ENCODE peak calls at places on chromosomes 7 and 10, in five cellular contexts. O is spleen, Y is ovary, S is tibial nerve, V is suprapubic skin. D is an unnamed sample.

GRCh38 chr7:22572937-22573336 is 72.9 kb upstream of the STEAP1B start:
- DNase-seq in O (no peak), Y (no peak), S (no peak), V (no peak), D (no peak)

GRCh38 chr10:123583639-123584418 is 82.3 kb upstream of the GPR26 start:
- DNase-seq in O (peak; percentile 85), Y (peak; percentile 54), S (peak; percentile 75), V (peak; percentile 92), D (peak; percentile 77)

GRCh38 chr7:92916751-92917369 is 80.5 kb upstream of the CDK6 start:
- DNase-seq in O (no peak), Y (no peak), S (no peak), V (no peak), D (no peak)

GRCh38 chr10:50275650-50276235 is 24.4 kb upstream of the ASAH2 start:
- DNase-seq in O (peak; percentile 74), Y (no peak), S (peak; percentile 49), V (no peak), D (peak; percentile 58)

GRCh38 chr7:12583922-12584321 is 13.4 kb downstream of the SCIN start:
- DNase-seq in O (no peak), Y (no peak), S (no peak), V (no peak), D (no peak)

GRCh38 chr10:67306588-67307205 is 380.9 kb downstream of the LRRTM3 start:
- DNase-seq in O (no peak), Y (no peak), S (no peak), V (no peak), D (no peak)

GRCh38 chr10:81081887-81082620 is 544.4 kb downstream of the SH2D4B start:
- DNase-seq in O (no peak), Y (no peak), S (no peak), V (no peak), D (no peak)

GRCh38 chr10:104735036-104735435 is 93.9 kb downstream of the SORCS3 start:
- DNase-seq in O (no peak), Y (peak; percentile 30), S (no peak), V (no peak), D (no peak)

GRCh38 chr7:97019710-97020109 is 4.9 kb downstream of the DLX5 start:
- DNase-seq in O (no peak), Y (no peak), S (no peak), V (no peak), D (no peak)

GRCh38 chr7:964401-965231 is 10.1 kb upstream of the ADAP1 start:
- DNase-seq in O (peak; percentile 73), Y (peak; percentile 69), S (peak; percentile 27), V (no peak), D (no peak)

GRCh38 chr7:158395780-158396214 is 191.8 kb downstream of the PTPRN2 start:
- DNase-seq in O (peak; percentile 71), Y (no peak), S (no peak), V (no peak), D (no peak)

GRCh38 chr10:118568327-118568848 is 27.1 kb downstream of the PRLHR start:
- DNase-seq in O (no peak), Y (peak; percentile 28), S (peak; percentile 93), V (no peak), D (no peak)

GRCh38 chr10:106956216-106956915 is 208.1 kb downstream of the SORCS1 start:
- DNase-seq in O (no peak), Y (no peak), S (no peak), V (no peak), D (no peak)

GRCh38 chr7:69364814-69365587 is 233.3 kb upstream of the AUTS2 start:
- DNase-seq in O (no peak), Y (no peak), S (no peak), V (no peak), D (no peak)

GRCh38 chr10:26781797-26782196 is 79.0 kb downstream of the ABI1 start:
- DNase-seq in O (no peak), Y (no peak), S (no peak), V (no peak), D (no peak)

GRCh38 chr10:34716958-34717357 is 98.1 kb downstream of the PARD3 start:
- DNase-seq in O (no peak), Y (no peak), S (no peak), V (no peak), D (no peak)

GRCh38 chr7:11345621-11346020 is 371.9 kb downstream of the PHF14 start:
- DNase-seq in O (no peak), Y (no peak), S (no peak), V (no peak), D (no peak)

GRCh38 chr10:91987397-91988037 is 63.9 kb downstream of the BTAF1 start:
- DNase-seq in O (no peak), Y (no peak), S (no peak), V (no peak), D (no peak)

DNA sequence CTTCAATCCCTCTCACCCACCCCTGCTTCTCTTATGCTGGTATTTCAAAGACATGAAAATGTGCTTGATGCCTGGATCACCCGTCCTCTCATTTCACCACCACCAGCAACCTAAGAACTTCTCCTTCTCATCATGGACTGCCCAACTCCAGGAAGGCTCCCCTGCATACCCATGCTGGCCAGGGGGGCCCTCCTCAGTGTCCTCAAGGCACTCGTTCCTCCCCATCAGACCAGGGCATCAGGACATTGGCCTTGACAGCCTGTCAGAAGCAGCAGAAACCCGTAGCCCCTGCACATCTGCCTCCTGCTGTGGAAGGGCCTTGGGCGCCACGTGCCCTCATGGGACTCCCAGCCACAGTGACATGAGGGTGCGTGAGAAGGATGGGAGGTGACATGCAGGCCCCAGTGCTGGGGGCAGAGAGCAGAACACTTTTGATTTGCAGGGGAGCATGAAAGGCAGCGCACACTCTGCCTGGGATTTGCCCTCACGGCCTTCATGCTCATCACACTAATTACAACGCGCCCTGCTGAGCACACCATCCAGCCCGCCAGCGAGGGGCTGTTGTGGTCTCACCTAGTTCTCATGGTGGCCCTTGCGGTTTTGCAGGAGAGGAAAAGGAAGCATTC is 1.9 kb upstream of the HSPA12A start:
- DNase-seq in O (no peak), Y (no peak), S (no peak), V (no peak), D (no peak)
- H3K27me3 ChIP-seq in O (peaks cover 4% of the 10 kb centered on the region), Y (no peaks in the 10 kb centered on the region), S (peaks cover 5% of the 10 kb centered on the region), V (peaks cover 10% of the 10 kb centered on the region), D (peaks cover 8% of the 10 kb centered on the region)

GRCh38 chr10:114034943-114035645 is 8.6 kb upstream of the ADRB1 start:
- DNase-seq in O (no peak), Y (no peak), S (no peak), V (no peak), D (no peak)
- TF ChIP-seq POLR2A in O (no peak), Y (no peak), S (no peak), V (no peak), D (no peak)

GRCh38 chr10:60490013-60490412 is 100.3 kb upstream of the ANK3 start:
- DNase-seq in O (no peak), Y (no peak), S (no peak), V (no peak), D (no peak)

GRCh38 chr10:60480865-60481563 is 91.3 kb upstream of the ANK3 start:
- DNase-seq in O (no peak), Y (no peak), S (peak; percentile 7), V (no peak), D (no peak)

GRCh38 chr10:60487543-60487942 is 97.9 kb upstream of the ANK3 start:
- DNase-seq in O (no peak), Y (no peak), S (no peak), V (no peak), D (no peak)

GRCh38 chr10:60488111-60488669 is 98.5 kb upstream of the ANK3 start:
- DNase-seq in O (no peak), Y (no peak), S (no peak), V (no peak), D (no peak)

DNA sequence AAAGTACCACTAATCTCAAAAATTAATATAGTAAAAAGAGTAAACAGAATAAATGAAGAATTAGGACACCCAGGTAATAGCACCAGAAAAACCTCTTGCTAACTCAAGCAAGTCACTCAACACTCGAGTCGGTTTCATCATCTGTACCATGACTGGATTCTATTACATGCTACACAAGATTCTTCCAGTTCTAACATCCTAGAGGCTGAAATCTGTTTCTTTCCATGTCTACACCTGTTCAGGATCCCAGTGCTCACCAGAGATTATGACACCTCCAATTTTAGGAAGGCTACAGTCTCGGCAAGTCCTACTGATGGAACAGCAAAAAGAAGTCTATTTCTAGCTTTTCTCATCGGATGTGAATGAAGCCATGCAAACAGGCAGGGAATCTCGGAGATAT is 95.3 kb upstream of the ANK3 start:
- DNase-seq in O (no peak), Y (no peak), S (no peak), V (no peak), D (no peak)
- H3K27ac ChIP-seq in O (no peak overlapping the region), Y (no peak overlapping the region), S (no peak overlapping the region), V (no peak overlapping the region), D (no peak overlapping the region)

DNA sequence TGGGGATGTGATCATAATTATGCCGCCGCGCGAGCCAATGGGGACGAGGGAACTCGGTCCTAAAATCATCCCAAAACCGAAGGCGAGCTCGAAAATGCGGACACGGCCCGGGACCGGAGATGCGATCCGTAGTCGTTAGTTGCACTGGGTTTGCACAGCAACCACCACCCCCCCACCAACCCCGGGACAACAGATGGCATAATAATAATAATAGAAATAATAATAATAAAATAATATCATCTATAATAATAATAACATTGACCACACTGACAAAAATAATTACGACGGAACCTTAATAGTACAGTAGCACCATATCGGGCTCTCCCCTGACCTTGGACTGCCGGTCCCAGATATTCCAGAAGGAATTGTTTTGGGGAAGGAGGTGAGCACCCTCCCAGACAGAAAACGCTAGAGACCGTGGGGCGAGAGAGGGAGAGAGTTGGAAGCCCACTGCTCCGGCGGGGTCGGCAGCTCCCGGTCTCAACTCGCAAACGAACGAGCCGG is 1.1 kb upstream of the EMX2 start:
- DNase-seq in O (no peak), Y (peak; percentile 82), S (no peak), V (peak; percentile 94), D (no peak)
- H3K27me3 ChIP-seq in O (peaks cover 30% of the 10 kb centered on the region), Y (no peaks in the 10 kb centered on the region), S (peaks cover 100% of the 10 kb centered on the region), V (peaks cover 77% of the 10 kb centered on the region), D (peaks cover 67% of the 10 kb centered on the region)